ENCODE peak calls at places on chromosome 18, in nine cellular contexts. G, M, N, Z, A, I, E, U and X are unnamed samples.

GRCh38 chr18:37935086-37935485 is 369.5 kb upstream of the CELF4 start:
- DNase-seq in G (no peak), M (no peak), N (no peak), Z (no peak), A (no peak), I (no peak), E (no peak), U (no peak), X (no peak)

GRCh38 chr18:47187721-47188120 is 11.6 kb upstream of the IER3IP1 start:
- DNase-seq in G (no peak), M (no peak), N (no peak), Z (no peak), A (no peak), I (no peak), E (no peak), U (no peak), X (no peak)

GRCh38 chr18:7980661-7981060 is 413.5 kb downstream of the PTPRM start:
- DNase-seq in G (no peak), M (no peak), N (no peak), Z (no peak), A (no peak), I (no peak), E (no peak), U (no peak), X (no peak)

GRCh38 chr18:50816767-50817166 is 3.0 kb downstream of the MRO start:
- DNase-seq in G (no peak), M (no peak), N (no peak), Z (no peak), A (no peak), I (peak), E (peak), U (no peak), X (peak)

GRCh38 chr18:62596145-62597005 is 73.5 kb downstream of the ZCCHC2 start:
- DNase-seq in G (peak), M (peak), N (no peak), Z (no peak), A (no peak), I (peak), E (no peak), U (no peak), X (peak)

GRCh38 chr18:42114310-42114943 is 159.4 kb downstream of the PIK3C3 start:
- DNase-seq in G (peak), M (peak), N (peak), Z (peak), A (peak), I (peak), E (peak), U (peak), X (peak)

GRCh38 chr18:26543368-26543767 is 5.0 kb downstream of the KCTD1 start:
- DNase-seq in G (peak), M (no peak), N (no peak), Z (no peak), A (no peak), I (no peak), E (no peak), U (no peak), X (no peak)

GRCh38 chr18:65988972-65989371 is 238.2 kb downstream of the CDH7 start:
- DNase-seq in G (no peak), M (no peak), N (no peak), Z (no peak), A (no peak), I (no peak), E (no peak), U (no peak), X (no peak)

GRCh38 chr18:28208712-28209265 is 31.9 kb upstream of the CDH2 start:
- DNase-seq in G (no peak), M (no peak), N (no peak), Z (no peak), A (no peak), I (no peak), E (no peak), U (no peak), X (no peak)
- H3K4me2 ChIP-seq in G (no peak), M (no peak), N (no peak), Z (no peak), A (no peak), I (no peak), E (no peak), U (no peak), X (no peak)

GRCh38 chr18:23627325-23627724 is 35.4 kb downstream of the ANKRD29 start:
- DNase-seq in G (peak), M (peak), N (peak), Z (peak), A (no peak), I (no peak), E (no peak), U (no peak), X (peak)

GRCh38 chr18:23627964-23628363 is 34.7 kb downstream of the ANKRD29 start:
- DNase-seq in G (no peak), M (no peak), N (no peak), Z (no peak), A (no peak), I (no peak), E (no peak), U (no peak), X (no peak)

GRCh38 chr18:23629444-23629946 is 33.2 kb downstream of the ANKRD29 start:
- DNase-seq in G (peak), M (no peak), N (no peak), Z (no peak), A (no peak), I (no peak), E (no peak), U (no peak), X (no peak)

GRCh38 chr18:23623040-23623439 is 36.7 kb upstream of the NPC1 start:
- DNase-seq in G (no peak), M (no peak), N (no peak), Z (no peak), A (no peak), I (no peak), E (no peak), U (no peak), X (no peak)

GRCh38 chr18:23626451-23627279 is 36.0 kb downstream of the ANKRD29 start:
- DNase-seq in G (no peak), M (no peak), N (peak), Z (no peak), A (no peak), I (no peak), E (no peak), U (no peak), X (peak)
- H3K4me2 ChIP-seq in G (no peak), M (peak), N (peak), Z (peak), A (no peak), I (no peak), E (no peak), U (no peak), X (peak)

GRCh38 chr18:13565228-13565627 is 161.1 kb downstream of the FAM210A start:
- DNase-seq in G (no peak), M (no peak), N (no peak), Z (no peak), A (no peak), I (no peak), E (no peak), U (no peak), X (no peak)

GRCh38 chr18:13563390-13563805 is 163.0 kb downstream of the FAM210A start:
- DNase-seq in G (no peak), M (peak), N (no peak), Z (no peak), A (no peak), I (no peak), E (no peak), U (no peak), X (no peak)

GRCh38 chr18:13560306-13560705 is 166.1 kb downstream of the FAM210A start:
- DNase-seq in G (no peak), M (no peak), N (no peak), Z (no peak), A (no peak), I (no peak), E (no peak), U (no peak), X (no peak)

GRCh38 chr18:13564579-13564978 is 161.8 kb downstream of the FAM210A start:
- DNase-seq in G (no peak), M (no peak), N (no peak), Z (no peak), A (no peak), I (no peak), E (no peak), U (no peak), X (no peak)

DNA sequence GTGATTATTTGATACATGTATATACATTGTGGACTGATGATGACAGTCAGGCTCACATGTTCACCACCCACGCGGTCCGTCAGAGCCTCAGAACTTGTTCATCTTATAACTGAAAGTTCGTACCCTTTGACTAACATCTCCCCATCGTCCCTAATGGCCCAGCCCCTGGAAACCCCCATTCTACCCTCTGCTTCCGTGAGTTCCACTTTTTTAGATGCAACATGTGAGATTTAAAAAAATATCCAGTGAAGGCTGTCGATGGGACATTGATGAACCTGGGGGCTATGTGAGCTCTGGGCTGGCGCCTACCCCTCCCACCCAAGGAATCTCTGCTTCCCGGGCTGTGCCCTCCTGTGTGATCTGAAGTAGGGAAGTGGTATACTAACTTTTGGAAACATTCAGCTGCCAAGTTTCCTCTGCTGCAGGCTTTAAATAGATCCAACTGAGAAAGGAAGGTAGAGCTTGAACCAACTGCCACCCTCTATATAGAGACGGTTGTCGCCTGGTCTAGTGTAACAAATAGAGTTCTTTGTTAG is 163.8 kb downstream of the FAM210A start:
- DNase-seq in G (no peak), M (no peak), N (no peak), Z (no peak), A (no peak), I (no peak), E (no peak), U (no peak), X (no peak)
- H3K4me2 ChIP-seq in G (no peak), M (no peak), N (no peak), Z (no peak), A (no peak), I (no peak), E (peak), U (no peak), X (no peak)

GRCh38 chr18:68588169-68588568 is 126.7 kb downstream of the TMX3 start:
- DNase-seq in G (no peak), M (no peak), N (no peak), Z (no peak), A (no peak), I (peak), E (no peak), U (peak), X (no peak)

GRCh38 chr18:68583685-68584084 is 131.2 kb downstream of the TMX3 start:
- DNase-seq in G (no peak), M (no peak), N (no peak), Z (no peak), A (no peak), I (no peak), E (no peak), U (no peak), X (no peak)
- H3K4me2 ChIP-seq in G (no peak), M (no peak), N (no peak), Z (no peak), A (no peak), I (no peak), E (no peak), U (no peak), X (no peak)

GRCh38 chr18:70384181-70384790 is 95.4 kb downstream of the SOCS6 start:
- DNase-seq in G (peak), M (peak), N (peak), Z (peak), A (no peak), I (no peak), E (no peak), U (no peak), X (peak)

GRCh38 chr18:70380915-70381896 is 92.4 kb downstream of the SOCS6 start:
- DNase-seq in G (peak), M (no peak), N (no peak), Z (no peak), A (peak), I (peak), E (peak), U (peak), X (peak)

GRCh38 chr18:70385474-70385873 is 96.6 kb downstream of the SOCS6 start:
- DNase-seq in G (no peak), M (peak), N (peak), Z (no peak), A (no peak), I (no peak), E (no peak), U (no peak), X (no peak)

GRCh38 chr18:70382032-70382431 is 93.2 kb downstream of the SOCS6 start:
- DNase-seq in G (no peak), M (no peak), N (no peak), Z (no peak), A (no peak), I (no peak), E (no peak), U (no peak), X (no peak)

GRCh38 chr18:70382992-70383717 is 94.3 kb downstream of the SOCS6 start:
- DNase-seq in G (no peak), M (no peak), N (no peak), Z (no peak), A (no peak), I (no peak), E (no peak), U (no peak), X (no peak)
- H3K4me2 ChIP-seq in G (no peak), M (no peak), N (no peak), Z (peak), A (no peak), I (no peak), E (no peak), U (no peak), X (peak)

DNA sequence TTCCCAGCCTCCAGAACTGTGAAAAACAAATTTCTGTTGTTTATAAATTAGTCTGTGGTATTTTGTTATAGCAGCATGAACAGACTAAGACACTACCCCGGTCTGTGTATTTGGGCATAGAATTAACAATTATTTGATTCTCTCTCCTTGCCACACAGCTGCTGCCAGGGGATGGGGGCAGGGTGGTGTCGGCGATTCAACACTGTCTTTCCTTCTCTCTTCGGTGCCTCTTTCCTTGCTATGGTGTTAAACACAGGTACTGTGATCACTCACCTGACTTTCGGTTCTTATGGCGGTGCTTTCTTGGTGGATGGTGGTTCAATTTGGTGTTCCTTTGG is 50.8 kb upstream of the CTAGE1 start:
- DNase-seq in G (no peak), M (no peak), N (no peak), Z (no peak), A (no peak), I (no peak), E (no peak), U (no peak), X (no peak)
- H3K4me2 ChIP-seq in G (no peak), M (no peak), N (no peak), Z (no peak), A (no peak), I (no peak), E (no peak), U (no peak), X (no peak)

DNA sequence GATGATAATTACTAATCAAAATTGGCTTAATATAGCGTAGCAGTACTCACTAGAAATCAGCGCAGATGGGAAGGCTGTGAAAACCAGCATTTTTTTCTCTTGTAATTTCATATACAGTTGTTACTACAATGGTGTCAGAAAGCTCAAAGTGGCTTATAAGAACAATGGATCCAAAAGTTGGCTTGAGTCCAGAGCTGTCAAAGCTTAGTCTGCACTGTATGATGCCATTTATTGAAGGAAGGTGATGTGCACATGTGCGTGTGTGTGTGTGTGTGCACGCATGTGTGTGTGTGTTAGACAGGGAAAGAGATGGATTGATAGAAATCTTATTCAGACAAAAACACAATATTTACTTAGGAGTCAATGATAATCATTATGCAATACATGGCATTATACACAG is 341.3 kb downstream of the TGIF1 start:
- DNase-seq in G (no peak), M (no peak), N (no peak), Z (no peak), A (no peak), I (no peak), E (no peak), U (no peak), X (no peak)
- H3K4me2 ChIP-seq in G (no peak), M (no peak), N (no peak), Z (no peak), A (no peak), I (no peak), E (no peak), U (no peak), X (peak)